ENCODE peak calls at places on chromosome 4, in ten cellular contexts. O, T, K, D, Q, P, V, Y, A and R are unnamed samples.

GRCh38 chr4:46441116-46441859 is 51.4 kb upstream of the GABRA2 start:
- DNase-seq in O (no peak), T (no peak), K (no peak), D (no peak), Q (no peak), P (no peak), V (no peak), Y (no peak), A (no peak), R (no peak)

GRCh38 chr4:1614854-1615595 is 69.1 kb downstream of the FAM53A start:
- DNase-seq in O (no peak), T (no peak), K (no peak), D (no peak), Q (peak), P (no peak), V (no peak), Y (no peak), A (no peak), R (no peak)

GRCh38 chr4:37648084-37648817 is 37.9 kb downstream of the RELL1 start:
- DNase-seq in O (peak), T (no peak), K (peak), D (no peak), Q (peak), P (no peak), V (no peak), Y (no peak), A (peak), R (no peak)

GRCh38 chr4:168766537-168767316 is 243.3 kb downstream of the CBR4 start:
- DNase-seq in O (no peak), T (no peak), K (peak), D (no peak), Q (no peak), P (no peak), V (no peak), Y (no peak), A (peak), R (no peak)

GRCh38 chr4:189940178-189941004 is at the start of gene FRG1:
- DNase-seq in O (peak), T (peak), K (peak), D (peak), Q (no peak), P (peak), V (no peak), Y (peak), A (peak), R (peak)

GRCh38 chr4:103996637-103997036 is 276.9 kb upstream of the TACR3 start:
- DNase-seq in O (peak), T (no peak), K (peak), D (no peak), Q (no peak), P (peak), V (no peak), Y (no peak), A (peak), R (no peak)

GRCh38 chr4:6749340-6750171 is 33.0 kb upstream of the KIAA0232 start:
- DNase-seq in O (peak), T (no peak), K (peak), D (no peak), Q (no peak), P (no peak), V (no peak), Y (no peak), A (peak), R (no peak)

GRCh38 chr4:126213996-126214395 is 899.2 kb downstream of the FAT4 start:
- DNase-seq in O (no peak), T (no peak), K (no peak), D (no peak), Q (no peak), P (no peak), V (no peak), Y (no peak), A (peak), R (no peak)

GRCh38 chr4:110622841-110623709 is at the start of gene PITX2:
- DNase-seq in O (peak), T (peak), K (peak), D (no peak), Q (no peak), P (peak), V (no peak), Y (peak), A (peak), R (peak)

GRCh38 chr4:3220586-3221494 is 28.1 kb upstream of the MSANTD1 start:
- DNase-seq in O (no peak), T (no peak), K (no peak), D (no peak), Q (no peak), P (no peak), V (no peak), Y (no peak), A (no peak), R (no peak)

GRCh38 chr4:69813628-69814027 is 46.3 kb downstream of the SULT1E1 start:
- DNase-seq in O (no peak), T (no peak), K (no peak), D (no peak), Q (no peak), P (no peak), V (no peak), Y (no peak), A (no peak), R (no peak)

GRCh38 chr4:137310593-137311490 is 221.5 kb downstream of the PCDH18 start:
- DNase-seq in O (no peak), T (no peak), K (peak), D (no peak), Q (no peak), P (no peak), V (no peak), Y (no peak), A (peak), R (no peak)

GRCh38 chr4:6772223-6772928 is 10.2 kb upstream of the KIAA0232 start:
- DNase-seq in O (peak), T (no peak), K (peak), D (no peak), Q (no peak), P (no peak), V (no peak), Y (no peak), A (peak), R (no peak)

GRCh38 chr4:71333960-71334951 is 4.6 kb upstream of the SLC4A4 start:
- DNase-seq in O (no peak), T (no peak), K (peak), D (no peak), Q (no peak), P (no peak), V (no peak), Y (no peak), A (no peak), R (no peak)

GRCh38 chr4:31237242-31237641 is 517.1 kb downstream of the PCDH7 start:
- DNase-seq in O (no peak), T (no peak), K (no peak), D (no peak), Q (no peak), P (no peak), V (no peak), Y (no peak), A (no peak), R (no peak)

GRCh38 chr4:949656-950055 is 17.4 kb downstream of the TMEM175 start:
- DNase-seq in O (no peak), T (no peak), K (no peak), D (no peak), Q (no peak), P (no peak), V (no peak), Y (no peak), A (no peak), R (no peak)

GRCh38 chr4:126470862-126471261 is 1156.1 kb downstream of the FAT4 start:
- DNase-seq in O (no peak), T (no peak), K (peak), D (no peak), Q (no peak), P (no peak), V (no peak), Y (no peak), A (no peak), R (no peak)

GRCh38 chr4:3767569-3768288 is 1.5 kb downstream of the ADRA2C start:
- DNase-seq in O (no peak), T (no peak), K (no peak), D (no peak), Q (no peak), P (peak), V (peak), Y (no peak), A (no peak), R (no peak)